ENCODE peak calls at places on chromosomes 3 and 15, in seven cellular contexts. K, V, R, O, T, B and D are unnamed samples.

GRCh38 chr3:175346573-175347356 is 487.6 kb downstream of the NAALADL2 start:
- DNase-seq in V (no peak), O (no peak), R (no peak), B (no peak), K (peak; percentile 94), T (peak; percentile 87), D (no peak)

GRCh38 chr3:27501759-27502158 is 17.6 kb upstream of the SLC4A7 start:
- DNase-seq in R (no peak), K (no peak), V (no peak), B (no peak), T (no peak), O (no peak), D (no peak)

GRCh38 chr3:99762901-99763300 is 54.8 kb upstream of the CMSS1 start:
- DNase-seq in O (no peak), K (no peak), B (no peak), T (no peak), V (no peak), R (no peak), D (no peak)

GRCh38 chr3:195612075-195612800 is 28.5 kb upstream of the APOD start:
- DNase-seq in V (peak; percentile 3), K (no peak), O (peak; percentile 9), B (no peak), T (no peak), R (no peak), D (peak; percentile 14)

GRCh38 chr3:33711100-33711499 is 7.0 kb downstream of the CLASP2 start:
- DNase-seq in B (no peak), V (no peak), T (no peak), O (no peak), R (no peak), K (no peak), D (no peak)

GRCh38 chr3:149352556-149352955 is 19.1 kb upstream of the TM4SF18 start:
- DNase-seq in K (peak; percentile 54), R (peak; percentile 62), O (peak; percentile 90), B (no peak), T (no peak), V (peak; percentile 76), D (peak; percentile 48)

GRCh38 chr3:101643009-101643844 is 33.7 kb downstream of the ZBTB11 start:
- DNase-seq in B (no peak), T (no peak), R (no peak), O (peak; percentile 33), K (no peak), V (no peak), D (no peak)

GRCh38 chr3:66488492-66488891 is 12.3 kb downstream of the LRIG1 start:
- DNase-seq in V (no peak), R (no peak), K (no peak), B (no peak), O (no peak), T (no peak), D (no peak)

GRCh38 chr15:67156426-67156825 is 91.0 kb downstream of the SMAD3 start:
- DNase-seq in V (no peak), B (no peak), R (no peak), T (no peak), K (no peak), O (no peak), D (no peak)

GRCh38 chr3:39137991-39138803 is 15.2 kb downstream of the CSRNP1 start:
- DNase-seq in B (no peak), O (no peak), V (no peak), R (no peak), K (no peak), T (no peak), D (no peak)

GRCh38 chr15:88651971-88652370 is 13.2 kb downstream of the ISG20 start:
- DNase-seq in T (no peak), B (no peak), O (no peak), R (no peak), V (no peak), K (no peak), D (no peak)

GRCh38 chr3:187518207-187518606 is 150.0 kb downstream of the RTP4 start:
- DNase-seq in O (peak; percentile 45), K (no peak), V (no peak), T (no peak), B (no peak), R (no peak), D (no peak)

GRCh38 chr3:112005091-112005672 is 6.5 kb downstream of the TAGLN3 start:
- DNase-seq in B (no peak), R (no peak), O (no peak), K (no peak), T (no peak), V (no peak), D (no peak)

GRCh38 chr3:123202451-123202850 is 708 bp downstream of the SEC22A start:
- DNase-seq in O (peak; percentile 47), T (no peak), K (peak; percentile 35), V (no peak), B (no peak), R (peak; percentile 7), D (peak; percentile 16)

GRCh38 chr3:194344012-194344411 is 7.1 kb downstream of the CPN2 start:
- DNase-seq in B (peak; percentile 53), K (peak; percentile 15), R (peak; percentile 84), V (peak; percentile 86), T (peak; percentile 93), O (peak; percentile 90), D (peak; percentile 81)

GRCh38 chr3:162170581-162170980 is 674.0 kb downstream of the OTOL1 start:
- DNase-seq in T (no peak), K (no peak), B (no peak), O (no peak), V (no peak), R (no peak), D (no peak)

GRCh38 chr15:96324192-96324895 is 6.2 kb upstream of the NR2F2 start:
- DNase-seq in O (no peak), B (no peak), K (no peak), T (no peak), R (no peak), V (no peak), D (peak; percentile 58)

GRCh38 chr3:179768080-179768479 is 115.2 kb downstream of the USP13 start:
- DNase-seq in T (no peak), K (peak; percentile 31), O (peak; percentile 82), B (no peak), R (peak; percentile 63), V (no peak), D (peak; percentile 64)

GRCh38 chr3:137121704-137122314 is 164.0 kb downstream of the IL20RB start:
- DNase-seq in T (no peak), K (peak; percentile 23), V (peak; percentile 56), B (no peak), R (peak; percentile 37), O (peak; percentile 84), D (peak; percentile 8)

GRCh38 chr15:96314508-96314907 is 16.0 kb upstream of the NR2F2 start:
- DNase-seq in K (no peak), O (no peak), V (no peak), T (no peak), R (no peak), B (no peak), D (no peak)

GRCh38 chr15:89378699-89379422 is 44.2 kb upstream of the POLG start:
- DNase-seq in T (peak; percentile 36), O (peak; percentile 55), V (no peak), B (no peak), K (no peak), R (no peak), D (no peak)

GRCh38 chr3:48693826-48694225 is 8.1 kb upstream of the NCKIPSD start:
- DNase-seq in R (no peak), T (peak; percentile 53), K (no peak), B (no peak), O (no peak), V (no peak), D (no peak)

GRCh38 chr3:50274371-50275104 is 4.3 kb upstream of the LSMEM2 start:
- DNase-seq in R (peak; percentile 74), V (peak; percentile 83), T (no peak), B (peak; percentile 57), O (peak; percentile 96), K (no peak), D (peak; percentile 67)

GRCh38 chr15:66886241-66886675 is 179.1 kb upstream of the SMAD3 start:
- DNase-seq in K (no peak), R (no peak), B (no peak), V (no peak), O (no peak), T (peak; percentile 64), D (no peak)

GRCh38 chr3:187545391-187545790 is 124.8 kb downstream of the SST start:
- DNase-seq in T (no peak), R (no peak), K (no peak), B (no peak), V (no peak), O (no peak), D (no peak)

GRCh38 chr3:42684632-42685362 is 540 bp upstream of the KLHL40 start:
- DNase-seq in K (no peak), T (no peak), B (no peak), R (no peak), O (no peak), V (no peak), D (no peak)

GRCh38 chr3:102189564-102190339 is 245.1 kb upstream of the ZPLD1 start:
- DNase-seq in R (no peak), T (no peak), K (no peak), B (no peak), O (no peak), V (no peak), D (no peak)

GRCh38 chr3:38960953-38961622 is 90.7 kb downstream of the SCN11A start:
- DNase-seq in K (peak; percentile 18), R (peak; percentile 65), V (peak; percentile 49), B (no peak), O (peak; percentile 82), T (no peak), D (peak; percentile 71)

GRCh38 chr3:143973352-143974021 is 1.9 kb downstream of the DIPK2A start:
- DNase-seq in V (no peak), T (no peak), O (no peak), R (no peak), B (no peak), K (no peak), D (no peak)

GRCh38 chr3:170258105-170258487 is 35.9 kb downstream of the PRKCI start:
- DNase-seq in V (no peak), B (no peak), O (peak; percentile 37), K (no peak), T (no peak), R (no peak), D (no peak)

GRCh38 chr3:185280572-185281365 is 26.9 kb upstream of the EHHADH start:
- DNase-seq in O (peak; percentile 76), K (peak; percentile 54), V (peak; percentile 59), T (no peak), R (no peak), B (no peak), D (peak; percentile 67)

GRCh38 chr3:31958721-31959152 is 22.3 kb downstream of the OSBPL10 start:
- DNase-seq in T (no peak), V (no peak), K (peak; percentile 64), R (no peak), B (no peak), O (no peak), D (no peak)